ENCODE peak calls at places on chromosomes 3 and 15, in nine cellular contexts. R is PC-3; V is cardiac septum; L is AG10803; N is activated CD4-positive, alpha-beta T cell treated with anti-CD3 and anti-CD28 coated beads, Interleukin-2, amount 50 U/mL, for 48 hours; X is GM18507; Z is fibroblast of the aortic adventitia; A is GM13976; E is stimulated activated CD8-positive, alpha-beta memory T cell treated with anti-CD3 and anti-CD28 coated beads, Interleukin-15, amount 100 ng/mL, for 24 hours. U is an unnamed sample.

GRCh38 chr3:172087827-172088580 is 48.6 kb downstream of the FNDC3B start:
- DNase-seq in N (no peak), V (no peak), Z (no peak), E (no peak), X (no peak), L (no peak), A (no peak), R (no peak), U (no peak)

GRCh38 chr3:64924961-64925360 is 237.2 kb upstream of the ADAMTS9 start:
- DNase-seq in X (no peak), Z (no peak), N (no peak), V (no peak), R (no peak), A (no peak), E (no peak), L (no peak), U (no peak)

GRCh38 chr3:126959921-126960603 is 22.9 kb upstream of the PLXNA1 start:
- DNase-seq in A (no peak), R (peak; percentile 83), L (peak; percentile 69), N (no peak), Z (peak; percentile 56), E (no peak), V (no peak), X (no peak), U (peak; percentile 37)

GRCh38 chr3:193452338-193452737 is 73.8 kb upstream of the ATP13A5 start:
- DNase-seq in A (no peak), X (no peak), Z (no peak), L (no peak), N (no peak), V (no peak), E (no peak), R (peak; percentile 30), U (no peak)

GRCh38 chr3:127784865-127785710 is 37.2 kb downstream of the MGLL start:
- DNase-seq in X (no peak), Z (no peak), E (no peak), V (no peak), A (no peak), N (no peak), L (no peak), R (no peak), U (no peak)

GRCh38 chr3:135261916-135262315 is 466.9 kb downstream of the EPHB1 start:
- DNase-seq in Z (no peak), R (no peak), A (no peak), X (no peak), V (no peak), N (no peak), E (no peak), L (no peak), U (no peak)

GRCh38 chr3:113698891-113699465 is 2.5 kb upstream of the USF3 start:
- DNase-seq in A (peak; percentile 58), V (no peak), X (no peak), E (no peak), Z (no peak), L (peak; percentile 8), N (peak; percentile 24), R (no peak), U (no peak)

GRCh38 chr3:64895095-64895494 is 207.3 kb upstream of the ADAMTS9 start:
- DNase-seq in Z (no peak), E (no peak), R (no peak), A (no peak), N (no peak), X (no peak), L (no peak), V (no peak), U (no peak)

GRCh38 chr15:39376371-39376909 is 204.4 kb upstream of the THBS1 start:
- DNase-seq in N (no peak), Z (no peak), X (no peak), A (no peak), R (no peak), L (peak; percentile 77), V (no peak), E (no peak), U (no peak)

GRCh38 chr3:46670000-46670890 is 23.2 kb downstream of the ALS2CL start:
- DNase-seq in N (no peak), E (no peak), L (no peak), A (no peak), R (no peak), Z (no peak), X (no peak), V (peak; percentile 61), U (no peak)

GRCh38 chr15:58227706-58228543 is 89.7 kb downstream of the AQP9 start:
- DNase-seq in R (peak; percentile 83), E (peak; percentile 36), X (peak; percentile 25), N (peak; percentile 72), V (peak; percentile 86), L (peak; percentile 82), Z (peak; percentile 89), A (peak; percentile 68), U (no peak)

GRCh38 chr15:41583795-41584194 is 24.8 kb downstream of the TYRO3 start:
- DNase-seq in A (peak; percentile 5), E (no peak), L (no peak), Z (no peak), X (no peak), V (no peak), N (no peak), R (no peak), U (no peak)

GRCh38 chr3:32706348-32707025 is 21.5 kb downstream of the CNOT10 start:
- DNase-seq in E (no peak), X (no peak), A (no peak), V (no peak), N (no peak), L (peak; percentile 5), Z (peak; percentile 21), R (no peak), U (no peak)

GRCh38 chr3:80068459-80068858 is 300.7 kb upstream of the ROBO1 start:
- DNase-seq in E (no peak), A (no peak), Z (no peak), V (no peak), R (no peak), X (no peak), L (no peak), N (no peak), U (no peak)